ENCODE peak calls at places on chromosomes 4 and X, in six cellular contexts. Z is NCI-H2227 treated with DMSO at 0.1 percent for 48 hours; Y is NCI-H510A treated with DMSO at 0.1 percent for 48 hours; U is stimulated activated CD4-positive, alpha-beta T cell treated with anti-CD3 and anti-CD28 coated beads, Interleukin-1b, Interleukin-23, amount 100 ng/mL, for 24 hours; F is substantia nigra; N is adipocyte. D is an unnamed sample.

GRCh38 chr4:149321438-149321837 is 494.2 kb downstream of the IQCM start:
- DNase-seq in F (no peak), Z (no peak), N (no peak), U (no peak), Y (no peak), D (no peak)

GRCh38 chr4:149993030-149993429 is 85.2 kb upstream of the DCLK2 start:
- DNase-seq in N (no peak), Y (no peak), F (no peak), Z (no peak), U (no peak), D (no peak)

GRCh38 chr4:47668810-47669408 is 169.0 kb downstream of the CORIN start:
- DNase-seq in F (no peak), Z (peak), U (no peak), Y (peak), N (peak), D (no peak)

GRCh38 chr4:38949416-38950051 is 81.9 kb downstream of the FAM114A1 start:
- DNase-seq in N (peak), Y (no peak), F (no peak), U (no peak), Z (no peak), D (peak)

GRCh38 chrX:100962811-100963210 is 6.7 kb upstream of the ARL13A start:
- DNase-seq in Y (no peak), F (no peak), Z (no peak), N (no peak), U (no peak), D (no peak)

GRCh38 chrX:94722578-94722977 is 1048.6 kb downstream of the FAM133A start:
- DNase-seq in N (no peak), Y (no peak), Z (no peak), F (no peak), U (no peak), D (no peak)

GRCh38 chr4:65344278-65344825 is 325.9 kb downstream of the EPHA5 start:
- DNase-seq in F (no peak), U (no peak), N (peak), Z (no peak), Y (no peak), D (no peak)

GRCh38 chr4:52996261-52997131 is 134.4 kb downstream of the RASL11B start:
- DNase-seq in N (peak), F (no peak), Z (no peak), Y (no peak), U (no peak), D (no peak)

GRCh38 chr4:7426525-7427171 is 8.1 kb downstream of the PSAPL1 start:
- DNase-seq in N (no peak), U (no peak), F (no peak), Z (no peak), Y (no peak), D (no peak)

GRCh38 chrX:70254909-70255308 is 5.1 kb downstream of the P2RY4 start:
- DNase-seq in Y (no peak), N (no peak), F (no peak), Z (no peak), U (no peak), D (no peak)

GRCh38 chr4:183345261-183345660 is 23.0 kb upstream of the CLDN24 start:
- DNase-seq in F (no peak), Y (no peak), Z (no peak), U (no peak), N (no peak), D (no peak)

GRCh38 chr4:119692001-119692400 is 63.4 kb upstream of the PDE5A start:
- DNase-seq in N (peak), F (no peak), Z (no peak), U (no peak), Y (no peak), D (no peak)

GRCh38 chr4:171847751-171848150 is 34.5 kb downstream of the GALNTL6 start:
- DNase-seq in N (no peak), U (no peak), F (no peak), Y (no peak), Z (no peak), D (no peak)

GRCh38 chr4:78518551-78518950 is 33.0 kb upstream of the ANXA3 start:
- DNase-seq in U (no peak), F (no peak), N (peak), Y (no peak), Z (no peak), D (no peak)

D was measured in activated naive CD8-positive, alpha-beta T cell treated with anti-CD3 and anti-CD28 coated beads, Interleukin-2, amount 50 U/mL, for 24 hours.